ENCODE peak calls at places on chromosomes 16 and 17, in eight cellular contexts. Y is psoas muscle, U is cardiac fibroblast, R is tibial artery, N is K562, X is ovary, S is neural crest cell, A is kidney epithelial cell. F is an unnamed sample.

GRCh38 chr17:66169839-66170238 is 22.1 kb downstream of the CEP112 start:
- DNase-seq in Y (no peak), U (no peak), R (no peak), N (no peak), X (no peak), S (no peak), A (no peak), F (no peak)

GRCh38 chr17:79948918-79949645 is 86.6 kb downstream of the TBC1D16 start:
- DNase-seq in Y (peak), U (no peak), R (peak), N (no peak), X (peak), S (no peak), A (no peak), F (no peak)

GRCh38 chr17:37276475-37276874 is 99.3 kb upstream of the C17orf78 start:
- DNase-seq in Y (no peak), U (no peak), R (no peak), N (no peak), X (no peak), S (no peak), A (no peak), F (no peak)

GRCh38 chr16:28538733-28539596 is at the start of gene NUPR1:
- DNase-seq in Y (peak), U (peak), R (peak), N (no peak), X (peak), S (no peak), A (no peak), F (no peak)

GRCh38 chr17:68398731-68399637 is 58.3 kb downstream of the WIPI1 start:
- DNase-seq in Y (peak), U (peak), R (no peak), N (peak), X (peak), S (peak), A (no peak), F (peak)

GRCh38 chr16:1560153-1560552 is 26.7 kb downstream of the TMEM204 start:
- DNase-seq in Y (no peak), U (no peak), R (no peak), N (no peak), X (no peak), S (no peak), A (no peak), F (no peak)

GRCh38 chr17:44211281-44212265 is 7.9 kb downstream of the UBTF start:
- DNase-seq in Y (peak), U (no peak), R (no peak), N (no peak), X (no peak), S (no peak), A (no peak), F (no peak)

GRCh38 chr16:28548306-28548802 is 5.4 kb upstream of the SGF29 start:
- DNase-seq in Y (no peak), U (no peak), R (no peak), N (no peak), X (no peak), S (no peak), A (no peak), F (no peak)

GRCh38 chr16:81752225-81752875 is 26.7 kb upstream of the PLCG2 start:
- DNase-seq in Y (peak), U (peak), R (peak), N (peak), X (no peak), S (no peak), A (no peak), F (no peak)

GRCh38 chr16:11259655-11260595 is 3.9 kb upstream of the SOCS1 start:
- DNase-seq in Y (no peak), U (no peak), R (no peak), N (no peak), X (no peak), S (no peak), A (no peak), F (no peak)

GRCh38 chr16:11503566-11503965 is 83.2 kb downstream of the LITAF start:
- DNase-seq in Y (peak), U (no peak), R (no peak), N (no peak), X (no peak), S (no peak), A (no peak), F (no peak)

GRCh38 chr16:19936431-19936830 is 51.8 kb upstream of the GPRC5B start:
- DNase-seq in Y (no peak), U (no peak), R (no peak), N (no peak), X (no peak), S (no peak), A (no peak), F (no peak)

GRCh38 chr17:61245706-61246135 is 153.9 kb upstream of the TBX2 start:
- DNase-seq in Y (no peak), U (no peak), R (no peak), N (no peak), X (no peak), S (no peak), A (no peak), F (no peak)

GRCh38 chr16:83924686-83925085 is 25.8 kb downstream of the MLYCD start:
- DNase-seq in Y (peak), U (no peak), R (no peak), N (no peak), X (no peak), S (no peak), A (no peak), F (no peak)

GRCh38 chr16:83205896-83206295 is 579.1 kb downstream of the CDH13 start:
- DNase-seq in Y (no peak), U (no peak), R (no peak), N (no peak), X (no peak), S (no peak), A (no peak), F (no peak)

GRCh38 chr17:52159159-52159809 is 770 bp upstream of the CA10 start:
- DNase-seq in Y (peak), U (no peak), R (no peak), N (no peak), X (no peak), S (no peak), A (no peak), F (no peak)

GRCh38 chr16:85555549-85556455 is 57.3 kb upstream of the GSE1 start:
- DNase-seq in Y (no peak), U (peak), R (no peak), N (peak), X (peak), S (no peak), A (no peak), F (peak)

GRCh38 chr16:83681421-83681820 is 126.4 kb upstream of the HSBP1 start:
- DNase-seq in Y (no peak), U (no peak), R (no peak), N (no peak), X (no peak), S (no peak), A (no peak), F (no peak)

GRCh38 chr17:55742272-55743102 is 8.4 kb upstream of the PCTP start:
- DNase-seq in Y (no peak), U (no peak), R (no peak), N (no peak), X (no peak), S (no peak), A (no peak), F (no peak)

GRCh38 chr17:73261617-73261951 is at the start of gene CPSF4L:
- DNase-seq in Y (peak), U (no peak), R (no peak), N (no peak), X (no peak), S (no peak), A (no peak), F (no peak)

GRCh38 chr16:58421529-58421928 is 29.3 kb downstream of the GINS3 start:
- DNase-seq in Y (no peak), U (peak), R (no peak), N (no peak), X (no peak), S (no peak), A (no peak), F (no peak)

GRCh38 chr16:88516666-88517065 is 53.5 kb upstream of the ZC3H18 start:
- DNase-seq in Y (no peak), U (no peak), R (no peak), N (no peak), X (no peak), S (no peak), A (no peak), F (no peak)

GRCh38 chr16:11328172-11329079 is 16.8 kb upstream of the RMI2 start:
- DNase-seq in Y (peak), U (peak), R (no peak), N (no peak), X (peak), S (peak), A (peak), F (peak)

GRCh38 chr16:70565053-70565452 is 41.4 kb downstream of the SF3B3 start:
- DNase-seq in Y (no peak), U (no peak), R (no peak), N (no peak), X (no peak), S (no peak), A (no peak), F (no peak)

GRCh38 chr17:13671771-13672170 is 70.0 kb upstream of the HS3ST3A1 start:
- DNase-seq in Y (no peak), U (no peak), R (no peak), N (no peak), X (no peak), S (no peak), A (no peak), F (no peak)

GRCh38 chr17:17421346-17422216 is 55.2 kb upstream of the MED9 start:
- DNase-seq in Y (peak), U (no peak), R (peak), N (no peak), X (no peak), S (no peak), A (no peak), F (no peak)

GRCh38 chr17:28684963-28685362 is 23.0 kb downstream of the SUPT6H start:
- DNase-seq in Y (peak), U (peak), R (no peak), N (no peak), X (peak), S (no peak), A (no peak), F (peak)

GRCh38 chr17:41082565-41083136 is 1.3 kb upstream of the KRTAP4-7 start:
- DNase-seq in Y (no peak), U (no peak), R (no peak), N (no peak), X (no peak), S (no peak), A (no peak), F (no peak)

GRCh38 chr16:79334127-79334526 is 266.4 kb downstream of the MAF start:
- DNase-seq in Y (no peak), U (no peak), R (no peak), N (peak), X (no peak), S (peak), A (no peak), F (peak)

GRCh38 chr17:58333396-58334207 is 5.0 kb upstream of the TSPOAP1 start:
- DNase-seq in Y (no peak), U (no peak), R (no peak), N (no peak), X (no peak), S (no peak), A (no peak), F (no peak)

GRCh38 chr17:48052956-48053757 is 5.0 kb downstream of the NFE2L1 start:
- DNase-seq in Y (peak), U (peak), R (peak), N (no peak), X (peak), S (no peak), A (no peak), F (peak)

GRCh38 chr16:84390131-84390785 is 21.9 kb downstream of the ATP2C2 start:
- DNase-seq in Y (no peak), U (no peak), R (peak), N (no peak), X (no peak), S (no peak), A (no peak), F (no peak)

GRCh38 chr17:3911271-3912053 is 4.8 kb downstream of the P2RX1 start:
- DNase-seq in Y (no peak), U (no peak), R (peak), N (no peak), X (no peak), S (no peak), A (no peak), F (no peak)

GRCh38 chr16:912684-913613 is 57.8 kb downstream of the LMF1 start:
- DNase-seq in Y (no peak), U (no peak), R (no peak), N (no peak), X (no peak), S (peak), A (no peak), F (peak)

GRCh38 chr16:11955713-11956123 is 9.3 kb upstream of the TNFRSF17 start:
- DNase-seq in Y (no peak), U (peak), R (no peak), N (no peak), X (no peak), S (no peak), A (peak), F (peak)

GRCh38 chr16:53703590-53704444 is at the start of the genes FTO and RPGRIP1L:
- DNase-seq in Y (peak), U (peak), R (peak), N (peak), X (peak), S (peak), A (peak), F (peak)

GRCh38 chr16:73285336-73285735 is 237.4 kb upstream of the ZFHX3 start:
- DNase-seq in Y (no peak), U (no peak), R (no peak), N (no peak), X (no peak), S (no peak), A (no peak), F (peak)

DNA sequence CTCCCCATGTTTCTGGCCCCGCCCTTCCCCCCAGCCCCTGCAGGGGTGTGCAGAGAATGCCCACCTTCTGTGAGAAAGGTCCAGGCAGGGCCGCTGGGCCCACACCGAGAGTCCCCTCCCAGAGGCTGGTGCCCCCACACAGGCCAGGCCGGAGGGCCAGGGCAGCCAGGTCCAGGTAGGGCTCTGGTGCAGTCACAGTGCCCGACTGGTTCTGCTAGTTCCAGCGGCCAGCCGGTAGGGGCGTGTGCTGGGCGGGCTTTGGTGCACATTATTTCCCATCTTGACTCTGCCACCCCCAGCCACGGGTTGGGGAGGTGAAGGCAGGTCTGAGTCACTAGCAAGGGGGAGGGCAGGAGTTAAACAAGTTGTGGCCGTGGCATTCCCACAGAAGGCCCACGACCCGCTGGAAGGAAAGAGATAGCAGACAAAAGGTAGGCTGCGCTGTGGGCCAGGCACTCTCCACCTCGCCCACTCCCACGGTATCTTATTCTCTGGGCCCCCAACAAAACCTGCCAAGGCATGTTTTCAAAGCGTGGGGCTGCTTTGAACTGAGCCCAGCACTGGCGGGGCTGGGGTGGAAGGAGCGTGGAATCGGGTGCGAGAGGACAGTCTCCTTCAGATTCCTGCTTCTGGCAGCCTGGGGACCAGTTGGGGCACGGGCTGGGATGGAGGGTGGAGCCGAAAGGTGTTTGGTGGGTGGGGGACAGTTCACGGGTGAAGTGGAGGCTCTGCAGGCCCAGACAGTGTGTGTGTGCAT is 1.9 kb downstream of the EPN3 start:
- DNase-seq in Y (no peak), U (no peak), R (no peak), N (peak), X (peak), S (no peak), A (no peak), F (no peak)
- TF ChIP-seq CTCF in Y (no peak), U (peak), R (no peak), N (peak), X (peak), S (peak), A (peak), F (no peak)

DNA sequence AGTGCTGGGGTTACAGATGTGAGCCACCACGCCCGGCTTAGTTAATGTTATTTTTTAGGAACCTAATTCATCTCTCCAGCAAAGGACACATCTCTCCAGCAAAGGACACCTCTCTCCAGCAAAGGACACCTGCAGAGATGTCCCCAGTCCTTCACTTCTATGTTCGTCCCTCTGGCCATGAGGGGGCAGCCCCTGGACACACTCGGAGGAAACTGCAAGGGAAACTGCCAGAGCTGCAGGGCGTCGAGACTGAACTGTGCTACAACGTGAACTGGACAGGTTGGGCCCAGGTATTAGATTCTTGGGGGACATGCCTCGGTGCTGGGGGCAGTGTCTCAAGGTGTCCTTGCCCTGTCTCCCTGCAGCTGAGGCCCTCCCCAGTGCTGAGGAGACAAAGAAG is 4.7 kb downstream of the PFAS start:
- DNase-seq in Y (no peak), U (peak), R (no peak), N (no peak), X (no peak), S (no peak), A (no peak), F (no peak)
- TF ChIP-seq CTCF in Y (peak), U (peak), R (no peak), N (peak), X (no peak), S (no peak), A (no peak), F (no peak)

DNA sequence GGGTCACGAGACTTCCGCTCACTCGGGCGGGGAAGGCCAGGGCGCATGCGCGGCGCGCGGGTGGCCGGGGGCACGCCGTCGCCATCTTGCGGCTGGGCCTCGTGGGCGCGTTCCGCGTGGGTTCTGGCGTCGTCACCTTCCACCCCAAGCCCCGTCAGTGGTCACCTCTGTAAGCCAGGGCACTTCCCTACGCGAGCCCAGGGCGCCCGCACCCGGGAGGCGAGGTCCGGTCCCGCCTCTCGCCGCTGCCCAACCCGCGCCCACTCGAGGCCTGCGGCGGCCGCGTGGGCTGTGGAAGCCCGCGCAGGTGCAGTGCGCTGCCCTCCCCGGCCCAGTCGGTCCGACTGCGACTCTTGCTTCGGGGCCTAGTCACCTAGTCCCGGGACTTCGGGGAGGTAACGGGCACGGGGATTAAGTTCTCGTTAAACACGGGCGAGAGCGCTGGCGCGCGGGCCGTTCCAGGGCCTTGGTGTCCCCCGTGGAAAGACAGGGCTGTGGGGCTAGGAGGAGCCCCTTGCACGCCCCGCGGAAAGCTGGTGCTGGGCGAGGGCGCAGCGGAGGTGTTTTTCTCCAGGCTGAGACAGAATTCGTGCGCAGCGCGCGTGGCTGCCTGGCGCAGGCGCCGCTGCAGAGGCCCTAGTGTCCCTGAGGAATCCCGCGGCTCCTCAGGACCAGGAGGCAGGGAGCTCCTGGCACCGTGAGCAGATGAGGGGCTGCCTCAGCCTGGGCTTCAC is 417 bp upstream of the ARHGDIA start:
- DNase-seq in Y (peak), U (peak), R (peak), N (no peak), X (peak), S (peak), A (peak), F (peak)
- TF ChIP-seq CTCF in Y (peak), U (no peak), R (peak), N (no peak), X (peak), S (peak), A (no peak), F (peak)

GRCh38 chr16:66961065-66961744 is at the start of gene CES3:
- DNase-seq in Y (peak), U (peak), R (no peak), N (peak), X (no peak), S (peak), A (no peak), F (peak)
- TF ChIP-seq CTCF in Y (peak), U (peak), R (peak), N (peak), X (no peak), S (peak), A (peak), F (peak)

GRCh38 chr16:56797861-56798260 is 67.1 kb upstream of the SLC12A3 start:
- DNase-seq in Y (no peak), U (no peak), R (no peak), N (no peak), X (no peak), S (no peak), A (no peak), F (no peak)

GRCh38 chr16:56792960-56793359 is 63.0 kb downstream of the NUP93 start:
- DNase-seq in Y (no peak), U (no peak), R (no peak), N (no peak), X (no peak), S (no peak), A (no peak), F (peak)

GRCh38 chr16:56795011-56795410 is 65.1 kb downstream of the NUP93 start:
- DNase-seq in Y (no peak), U (no peak), R (no peak), N (no peak), X (no peak), S (no peak), A (peak), F (no peak)

GRCh38 chr16:56789360-56789759 is 59.4 kb downstream of the NUP93 start:
- DNase-seq in Y (no peak), U (peak), R (no peak), N (peak), X (peak), S (no peak), A (no peak), F (peak)

DNA sequence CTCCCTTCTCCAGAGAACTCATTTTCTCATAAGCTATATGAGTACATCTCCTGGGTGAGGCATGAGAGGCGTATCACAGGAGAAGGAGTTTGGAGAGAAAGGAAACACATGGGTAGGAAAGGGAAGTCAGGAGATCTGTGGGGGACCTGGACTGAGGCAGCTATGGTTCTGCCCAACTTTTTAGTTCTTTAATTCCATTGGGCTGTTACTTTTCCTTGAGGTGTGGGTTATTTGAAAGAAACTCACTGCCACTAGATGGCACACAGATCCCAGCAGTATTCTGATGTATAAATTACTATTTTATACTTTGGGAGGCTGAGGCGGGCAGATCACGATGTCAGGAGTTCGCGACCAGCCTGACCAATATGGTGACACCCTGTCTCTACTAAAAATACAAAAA is 63.6 kb downstream of the NUP93 start:
- DNase-seq in Y (no peak), U (peak), R (no peak), N (no peak), X (no peak), S (no peak), A (no peak), F (no peak)
- TF ChIP-seq CTCF in Y (no peak), U (peak), R (no peak), N (peak), X (peak), S (peak), A (peak), F (peak)

GRCh38 chr16:17261197-17261858 is 209.4 kb downstream of the XYLT1 start:
- DNase-seq in Y (no peak), U (no peak), R (no peak), N (no peak), X (no peak), S (no peak), A (no peak), F (no peak)
- TF ChIP-seq CTCF in Y (no peak), U (no peak), R (no peak), N (no peak), X (no peak), S (no peak), A (no peak), F (no peak)

F was measured in A673.